ENCODE peak calls at places on chromosomes 16 and 17, in nine cellular contexts. R is small intestine, U is body of pancreas, S is breast epithelium, Z is heart right ventricle, I is PC-9, L is Peyer's patch, T is HCT116, D is dorsolateral prefrontal cortex. E is an unnamed sample.

GRCh38 chr16:30430428-30430970 is 669 bp upstream of the DCTPP1 start:
- DNase-seq in I (peak; percentile 34), T (no peak), S (no peak), Z (peak; percentile 24), U (no peak), D (no peak), L (no peak), R (peak; percentile 35), E (no peak)

GRCh38 chr16:15493416-15494181 is 59.2 kb downstream of the BMERB1 start:
- DNase-seq in Z (no peak), U (no peak), I (no peak), R (no peak), T (no peak), S (no peak), D (no peak), L (no peak), E (no peak)

GRCh38 chr16:89805136-89805905 is 11.1 kb downstream of the FANCA start:
- DNase-seq in U (no peak), R (no peak), I (no peak), D (no peak), T (no peak), L (no peak), Z (no peak), S (no peak), E (peak; percentile 69)

GRCh38 chr17:74298690-74299617 is 24.9 kb downstream of the DNAI2 start:
- DNase-seq in S (no peak), D (no peak), U (no peak), T (no peak), R (no peak), L (no peak), Z (no peak), I (no peak), E (no peak)

GRCh38 chr17:80428796-80429195 is 13.8 kb downstream of the ENDOV start:
- DNase-seq in S (no peak), D (no peak), I (no peak), R (no peak), L (no peak), T (no peak), Z (no peak), U (no peak), E (no peak)

GRCh38 chr16:3983081-3983520 is 102.6 kb upstream of the CREBBP start:
- DNase-seq in I (peak; percentile 64), U (peak; percentile 82), D (peak; percentile 72), S (peak; percentile 76), T (peak; percentile 60), Z (peak; percentile 65), L (no peak), R (peak; percentile 75), E (peak; percentile 58)

GRCh38 chr17:35086931-35087573 is 23.5 kb upstream of the RFFL start:
- DNase-seq in U (no peak), T (no peak), D (no peak), L (no peak), R (peak; percentile 51), Z (no peak), S (no peak), I (peak; percentile 62), E (no peak)

GRCh38 chr16:17389392-17389791 is 81.4 kb downstream of the XYLT1 start:
- DNase-seq in Z (no peak), I (peak; percentile 54), U (no peak), D (no peak), R (no peak), L (no peak), T (no peak), S (no peak), E (no peak)

GRCh38 chr17:39746145-39746461 is 8.4 kb downstream of the GRB7 start:
- DNase-seq in R (no peak), Z (no peak), I (no peak), D (no peak), S (no peak), L (no peak), U (no peak), T (no peak), E (no peak)

GRCh38 chr17:39744836-39745215 is 7.1 kb downstream of the GRB7 start:
- DNase-seq in I (no peak), T (no peak), U (peak; percentile 8), S (peak; percentile 33), Z (no peak), R (no peak), L (no peak), D (no peak), E (no peak)

GRCh38 chr17:39745335-39746144 is 7.8 kb downstream of the GRB7 start:
- DNase-seq in L (no peak), D (no peak), S (peak; percentile 27), R (no peak), Z (no peak), U (peak; percentile 11), T (no peak), I (no peak), E (no peak)

GRCh38 chr17:39750131-39751015 is 12.6 kb downstream of the GRB7 start:
- DNase-seq in Z (peak; percentile 46), L (no peak), D (peak; percentile 32), R (peak; percentile 33), U (peak; percentile 84), S (no peak), T (no peak), I (peak; percentile 39), E (no peak)

DNA sequence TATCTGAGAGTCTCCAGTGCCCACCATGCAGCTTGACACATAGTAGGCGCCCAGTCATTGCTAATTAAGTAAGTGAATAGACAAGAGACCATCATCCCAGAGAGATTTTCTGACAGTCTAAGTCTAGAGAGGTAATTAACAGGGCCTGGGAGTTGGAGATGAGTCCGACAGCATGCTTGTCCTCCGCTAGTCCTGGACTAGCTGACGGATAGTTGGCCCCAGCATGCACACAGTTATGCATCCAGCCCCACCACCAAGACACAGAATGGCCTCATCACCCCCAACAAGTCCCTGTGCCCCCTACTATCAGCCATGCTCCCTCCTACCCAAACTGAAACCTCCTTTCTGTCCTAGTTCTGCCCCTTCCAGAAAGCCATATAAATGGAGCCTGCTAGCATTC is 10.0 kb downstream of the GRB7 start:
- DNase-seq in D (no peak), Z (no peak), U (peak; percentile 7), S (no peak), R (no peak), I (no peak), T (no peak), L (no peak), E (no peak)
- H3K27ac ChIP-seq in D (no peak overlapping the region), Z (no peak overlapping the region), U (no peak overlapping the region), S (no peak overlapping the region), R (no peak overlapping the region), I (no peak overlapping the region), T (no peak overlapping the region), L (no peak overlapping the region), E (no peak overlapping the region)

GRCh38 chr16:67928561-67929364 is 2.9 kb downstream of the CTRL start:
- DNase-seq in D (peak; percentile 80), Z (peak; percentile 78), L (peak; percentile 66), I (no peak), U (peak; percentile 85), T (peak; percentile 24), S (peak; percentile 69), R (peak; percentile 71), E (peak; percentile 75)

GRCh38 chr16:67927131-67927941 is 4.3 kb downstream of the CTRL start:
- DNase-seq in T (no peak), I (no peak), L (no peak), S (no peak), D (no peak), R (no peak), U (peak; percentile 55), Z (no peak), E (no peak)

GRCh38 chr16:67928147-67928546 is 3.5 kb downstream of the CTRL start:
- DNase-seq in S (no peak), I (no peak), U (no peak), L (no peak), T (no peak), D (no peak), Z (no peak), R (no peak), E (no peak)

GRCh38 chr16:67924140-67924906 is 7.3 kb downstream of the CTRL start:
- DNase-seq in I (no peak), R (no peak), D (no peak), Z (no peak), U (no peak), L (no peak), S (no peak), T (no peak), E (no peak)

DNA sequence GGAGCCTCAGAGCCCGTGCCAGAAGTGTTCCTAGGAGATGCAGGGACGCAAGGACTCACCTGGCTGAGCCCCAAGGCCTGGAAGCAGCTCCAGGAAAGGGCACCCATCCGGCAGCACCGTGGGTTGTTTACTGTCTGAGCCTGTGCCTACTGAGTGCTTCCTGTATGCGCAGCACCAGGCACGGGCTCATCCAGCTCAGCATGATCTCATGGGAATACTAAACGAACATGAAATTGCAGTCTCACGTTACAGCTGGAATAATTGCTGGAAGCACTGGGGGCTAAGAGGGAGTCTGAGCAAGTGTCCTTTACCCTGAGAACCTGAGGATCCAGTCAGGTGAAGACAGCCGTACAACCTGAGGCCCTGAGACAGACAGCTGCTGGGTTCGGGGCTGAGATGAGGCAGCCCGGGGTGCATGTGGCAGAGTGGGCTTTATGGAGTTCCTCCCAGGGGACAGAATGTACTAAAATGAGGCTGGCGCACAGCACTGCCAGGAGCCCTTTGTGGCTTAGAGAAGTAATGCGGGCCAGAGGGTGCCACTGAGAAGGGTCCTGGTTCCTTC is 5.4 kb downstream of the CTRL start:
- DNase-seq in D (peak; percentile 54), L (no peak), U (peak; percentile 77), R (no peak), T (no peak), I (no peak), S (peak; percentile 71), Z (no peak), E (no peak)
- H3K27ac ChIP-seq in D (peak overlapping the region; percentile 88), L (no peak overlapping the region), U (peak overlapping the region; percentile 84), R (no peak overlapping the region), T (no peak overlapping the region), I (no peak overlapping the region), S (peak overlapping the region; percentile 83), Z (peak overlapping the region; percentile 41), E (no peak overlapping the region)

DNA sequence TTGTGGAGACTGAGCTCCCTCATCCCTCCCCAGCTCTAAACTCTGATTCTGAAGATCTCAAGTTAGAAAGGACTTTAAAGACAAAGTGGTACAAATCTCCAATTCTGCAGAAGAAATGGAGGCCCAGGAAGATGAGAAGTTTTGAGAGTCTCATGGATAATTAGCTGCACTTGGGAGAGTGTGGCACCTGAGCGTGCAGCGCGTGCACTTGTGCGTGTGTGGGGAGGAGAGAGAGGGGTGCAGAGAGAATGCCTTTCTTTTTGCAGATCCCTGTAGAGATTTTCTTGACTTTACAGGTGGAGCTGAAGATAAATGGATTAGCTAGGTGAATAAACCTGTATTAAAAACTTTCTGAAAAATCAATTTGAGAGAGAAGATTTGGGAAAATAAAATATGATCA is 14.8 kb upstream of the AKTIP start:
- DNase-seq in R (no peak), U (no peak), I (no peak), S (no peak), D (no peak), T (no peak), Z (no peak), L (no peak), E (no peak)
- H3K27ac ChIP-seq in R (peak overlapping the region; percentile 57), U (no peak overlapping the region), I (no peak overlapping the region), S (peak overlapping the region; percentile 89), D (no peak overlapping the region), T (no peak overlapping the region), Z (peak overlapping the region; percentile 91), L (no peak overlapping the region), E (no peak overlapping the region)

DNA sequence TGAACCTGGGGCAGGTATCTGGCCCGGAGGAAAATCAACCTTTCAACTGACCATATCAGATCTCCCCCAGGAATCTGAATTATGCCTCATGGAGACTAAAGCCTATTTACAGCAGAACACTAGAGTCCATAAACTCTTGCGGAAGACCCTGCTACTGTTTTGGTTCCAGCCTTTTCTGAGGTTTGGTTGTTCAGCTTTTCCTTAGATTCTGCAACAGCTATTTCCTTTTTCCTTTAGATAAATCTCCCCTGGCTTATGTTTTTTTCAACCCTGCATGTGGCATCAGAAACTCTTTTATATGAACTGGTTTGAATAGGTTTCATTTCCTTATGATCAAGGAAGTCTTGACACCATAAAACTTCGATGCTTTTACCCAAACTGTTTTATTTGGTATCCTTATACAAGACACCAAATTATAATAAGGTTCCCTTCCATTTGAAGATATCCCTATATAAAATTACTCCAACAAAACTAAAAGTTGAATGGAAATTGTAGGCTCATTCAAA is 13.1 kb downstream of the SPOP start:
- DNase-seq in T (no peak), D (no peak), I (no peak), L (no peak), R (no peak), S (no peak), Z (no peak), U (no peak), E (no peak)
- H3K27ac ChIP-seq in T (no peak overlapping the region), D (no peak overlapping the region), I (no peak overlapping the region), L (no peak overlapping the region), R (no peak overlapping the region), S (no peak overlapping the region), Z (no peak overlapping the region), U (no peak overlapping the region), E (no peak overlapping the region)

E was measured in SJSA1.